ENCODE peak calls at places on chromosomes 5 and 9, in eight cellular contexts. One of them, this sample, is unnamed.
A peak's percentile ranks its signal among the peaks of the same experiment; 100 is the strongest.

GRCh38 chr9:135343733-135344522 is 135.7 kb upstream of the PPP1R26 start:
- DNase-seq in heart left ventricle: peak; percentile 57
- DNase-seq in epithelial cell of esophagus: no peak
- DNase-seq in HCT116: peak; percentile 10
- DNase-seq in Peyer's patch: peak; percentile 75
- DNase-seq in fibroblast of villous mesenchyme: peak; percentile 20
- DNase-seq in neural crest cell: peak; percentile 86
- DNase-seq in A549: peak; percentile 34
- DNase-seq in this sample: peak; percentile 35

GRCh38 chr5:148931453-148932057 is 105.1 kb downstream of the ADRB2 start:
- DNase-seq in A549: no peak
- DNase-seq in fibroblast of villous mesenchyme: no peak
- DNase-seq in epithelial cell of esophagus: no peak
- DNase-seq in Peyer's patch: no peak
- DNase-seq in heart left ventricle: no peak
- DNase-seq in HCT116: no peak
- DNase-seq in neural crest cell: no peak
- DNase-seq in this sample: no peak

GRCh38 chr5:100834519-100834918 is 68.6 kb downstream of the ST8SIA4 start:
- DNase-seq in fibroblast of villous mesenchyme: no peak
- DNase-seq in HCT116: no peak
- DNase-seq in neural crest cell: no peak
- DNase-seq in Peyer's patch: no peak
- DNase-seq in A549: no peak
- DNase-seq in epithelial cell of esophagus: no peak
- DNase-seq in heart left ventricle: no peak
- DNase-seq in this sample: no peak

GRCh38 chr5:179294891-179295777 is 50.1 kb downstream of the ADAMTS2 start:
- DNase-seq in neural crest cell: no peak
- DNase-seq in A549: no peak
- DNase-seq in epithelial cell of esophagus: no peak
- DNase-seq in HCT116: no peak
- DNase-seq in heart left ventricle: peak; percentile 79
- DNase-seq in Peyer's patch: peak; percentile 36
- DNase-seq in fibroblast of villous mesenchyme: no peak
- DNase-seq in this sample: no peak

GRCh38 chr5:151213803-151214613 is 9.9 kb downstream of the CCDC69 start:
- DNase-seq in A549: no peak
- DNase-seq in neural crest cell: no peak
- DNase-seq in Peyer's patch: no peak
- DNase-seq in heart left ventricle: peak; percentile 91
- DNase-seq in epithelial cell of esophagus: peak; percentile 54
- DNase-seq in HCT116: no peak
- DNase-seq in fibroblast of villous mesenchyme: peak; percentile 87
- DNase-seq in this sample: peak; percentile 77

GRCh38 chr5:59583810-59584562 is 309.5 kb downstream of the PDE4D start:
- DNase-seq in neural crest cell: no peak
- DNase-seq in fibroblast of villous mesenchyme: peak; percentile 14
- DNase-seq in HCT116: no peak
- DNase-seq in Peyer's patch: no peak
- DNase-seq in heart left ventricle: no peak
- DNase-seq in epithelial cell of esophagus: peak; percentile 32
- DNase-seq in A549: peak; percentile 68
- DNase-seq in this sample: no peak

GRCh38 chr5:28926422-28926821 is 1888.0 kb upstream of the CDH9 start:
- DNase-seq in A549: no peak
- DNase-seq in epithelial cell of esophagus: no peak
- DNase-seq in heart left ventricle: no peak
- DNase-seq in Peyer's patch: no peak
- DNase-seq in HCT116: no peak
- DNase-seq in fibroblast of villous mesenchyme: no peak
- DNase-seq in neural crest cell: no peak
- DNase-seq in this sample: no peak

GRCh38 chr5:129749101-129749500 is 1.2 kb downstream of the MINAR2 start:
- DNase-seq in neural crest cell: no peak
- DNase-seq in A549: no peak
- DNase-seq in fibroblast of villous mesenchyme: peak; percentile 46
- DNase-seq in Peyer's patch: no peak
- DNase-seq in heart left ventricle: no peak
- DNase-seq in epithelial cell of esophagus: no peak
- DNase-seq in HCT116: no peak
- DNase-seq in this sample: no peak

GRCh38 chr5:16901038-16901644 is 34.9 kb downstream of the MYO10 start:
- DNase-seq in HCT116: no peak
- DNase-seq in heart left ventricle: no peak
- DNase-seq in Peyer's patch: no peak
- DNase-seq in epithelial cell of esophagus: no peak
- DNase-seq in fibroblast of villous mesenchyme: no peak
- DNase-seq in A549: no peak
- DNase-seq in neural crest cell: no peak
- DNase-seq in this sample: no peak

GRCh38 chr9:16085167-16085718 is 532.4 kb downstream of the CCDC171 start:
- DNase-seq in neural crest cell: no peak
- DNase-seq in heart left ventricle: no peak
- DNase-seq in A549: no peak
- DNase-seq in HCT116: no peak
- DNase-seq in Peyer's patch: no peak
- DNase-seq in fibroblast of villous mesenchyme: no peak
- DNase-seq in epithelial cell of esophagus: no peak
- DNase-seq in this sample: no peak

GRCh38 chr9:35357116-35357515 is 132.8 kb upstream of the RUSC2 start:
- DNase-seq in fibroblast of villous mesenchyme: no peak
- DNase-seq in epithelial cell of esophagus: no peak
- DNase-seq in A549: no peak
- DNase-seq in heart left ventricle: no peak
- DNase-seq in HCT116: no peak
- DNase-seq in Peyer's patch: no peak
- DNase-seq in neural crest cell: no peak
- DNase-seq in this sample: no peak

GRCh38 chr5:97534166-97534565 is 351.1 kb upstream of the RIOK2 start:
- DNase-seq in Peyer's patch: no peak
- DNase-seq in A549: peak; percentile 56
- DNase-seq in epithelial cell of esophagus: peak; percentile 91
- DNase-seq in fibroblast of villous mesenchyme: peak; percentile 93
- DNase-seq in neural crest cell: peak; percentile 14
- DNase-seq in heart left ventricle: no peak
- DNase-seq in HCT116: peak; percentile 51
- DNase-seq in this sample: no peak
- TF ChIP-seq CTCF in Peyer's patch: peak; percentile 61
- TF ChIP-seq CTCF in A549: peak; percentile 44
- TF ChIP-seq CTCF in epithelial cell of esophagus: peak; percentile 72
- TF ChIP-seq CTCF in fibroblast of villous mesenchyme: peak; percentile 69
- TF ChIP-seq CTCF in neural crest cell: peak; percentile 76
- TF ChIP-seq CTCF in heart left ventricle: peak; percentile 67
- TF ChIP-seq CTCF in HCT116: peak; percentile 77
- TF ChIP-seq CTCF in this sample: peak; percentile 42

GRCh38 chr5:946720-947625 is 54.3 kb downstream of the TRIP13 start:
- DNase-seq in fibroblast of villous mesenchyme: no peak
- DNase-seq in Peyer's patch: peak; percentile 37
- DNase-seq in neural crest cell: no peak
- DNase-seq in heart left ventricle: no peak
- DNase-seq in HCT116: no peak
- DNase-seq in A549: no peak
- DNase-seq in epithelial cell of esophagus: no peak
- DNase-seq in this sample: no peak

GRCh38 chr5:945691-946541 is 53.2 kb downstream of the TRIP13 start:
- DNase-seq in Peyer's patch: peak; percentile 48
- DNase-seq in neural crest cell: no peak
- DNase-seq in HCT116: no peak
- DNase-seq in fibroblast of villous mesenchyme: no peak
- DNase-seq in epithelial cell of esophagus: no peak
- DNase-seq in A549: no peak
- DNase-seq in heart left ventricle: no peak
- DNase-seq in this sample: no peak

GRCh38 chr5:948472-949274 is 56.0 kb downstream of the TRIP13 start:
- DNase-seq in neural crest cell: no peak
- DNase-seq in epithelial cell of esophagus: no peak
- DNase-seq in heart left ventricle: no peak
- DNase-seq in fibroblast of villous mesenchyme: no peak
- DNase-seq in HCT116: no peak
- DNase-seq in Peyer's patch: no peak
- DNase-seq in A549: no peak
- DNase-seq in this sample: no peak

GRCh38 chr5:949275-949543 is 56.5 kb downstream of the TRIP13 start:
- DNase-seq in heart left ventricle: no peak
- DNase-seq in A549: no peak
- DNase-seq in Peyer's patch: no peak
- DNase-seq in epithelial cell of esophagus: no peak
- DNase-seq in neural crest cell: no peak
- DNase-seq in fibroblast of villous mesenchyme: no peak
- DNase-seq in HCT116: no peak
- DNase-seq in this sample: no peak

DNA sequence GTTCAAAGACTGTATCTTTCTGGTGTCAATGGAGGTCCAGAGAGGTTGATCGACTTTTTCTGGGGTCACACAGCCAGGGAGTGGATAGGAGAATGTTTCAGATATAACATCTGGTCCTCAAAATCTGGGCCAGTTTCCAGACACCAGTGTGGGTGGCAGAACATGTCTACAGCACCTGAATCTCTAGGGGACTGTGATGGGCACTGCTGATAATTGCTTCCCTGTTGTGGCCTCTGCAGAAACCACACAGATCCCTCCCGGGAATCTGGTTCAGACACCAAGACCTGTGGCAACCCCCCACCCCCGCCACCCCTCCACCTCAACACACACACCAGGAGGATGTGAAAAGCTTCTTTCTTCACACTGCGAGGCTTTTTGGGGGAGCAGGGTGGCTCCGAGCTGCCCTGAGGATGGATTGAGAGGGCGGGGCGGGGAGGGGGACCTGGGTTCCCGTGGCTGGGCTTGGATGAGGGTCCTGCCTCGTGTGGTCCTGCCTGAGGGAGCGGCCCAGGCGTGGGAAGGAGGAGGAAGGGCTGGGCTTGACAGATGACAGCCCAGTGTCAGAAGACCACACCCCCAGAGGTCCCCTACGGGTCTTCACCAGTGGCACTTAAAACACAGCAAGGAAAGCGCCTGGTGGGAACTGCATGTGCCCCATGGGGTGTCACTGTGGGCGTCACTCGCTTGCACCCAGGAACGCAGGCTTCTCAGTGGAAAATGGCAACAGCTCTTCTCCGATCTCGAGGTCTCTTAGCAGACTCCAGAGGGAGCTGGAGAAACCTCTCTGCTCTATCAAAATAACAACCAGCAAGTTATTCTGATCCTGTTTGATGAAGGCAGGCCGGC is 55.2 kb downstream of the TRIP13 start:
- DNase-seq in A549: no peak
- DNase-seq in fibroblast of villous mesenchyme: no peak
- DNase-seq in heart left ventricle: no peak
- DNase-seq in neural crest cell: no peak
- DNase-seq in Peyer's patch: peak; percentile 31
- DNase-seq in epithelial cell of esophagus: no peak
- DNase-seq in HCT116: no peak
- DNase-seq in this sample: no peak
- TF ChIP-seq CTCF in A549: no peak
- TF ChIP-seq CTCF in fibroblast of villous mesenchyme: no peak
- TF ChIP-seq CTCF in heart left ventricle: no peak
- TF ChIP-seq CTCF in neural crest cell: no peak
- TF ChIP-seq CTCF in Peyer's patch: no peak
- TF ChIP-seq CTCF in epithelial cell of esophagus: peak; percentile 9
- TF ChIP-seq CTCF in HCT116: no peak
- TF ChIP-seq CTCF in this sample: no peak

DNA sequence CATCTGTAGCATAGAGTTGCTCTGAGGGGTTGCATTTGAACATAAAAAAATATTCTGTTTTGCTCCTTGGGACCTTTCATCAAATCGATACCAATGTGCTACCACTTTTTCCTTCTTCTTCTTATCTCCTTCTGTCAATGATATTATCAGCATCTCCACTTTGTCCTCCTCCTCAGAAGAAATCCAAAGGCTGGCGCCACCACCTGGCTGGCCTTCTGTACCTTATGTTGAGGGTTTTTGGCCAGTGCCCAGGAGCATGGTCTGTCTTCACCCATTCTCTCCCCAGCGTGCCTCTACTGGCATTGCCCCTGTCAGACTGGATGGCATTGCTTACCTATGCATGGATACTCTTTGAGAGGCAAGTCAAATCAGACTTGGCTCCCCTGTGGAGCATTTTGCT is 167.2 kb downstream of the CFAP90 start:
- DNase-seq in epithelial cell of esophagus: no peak
- DNase-seq in Peyer's patch: no peak
- DNase-seq in A549: no peak
- DNase-seq in heart left ventricle: no peak
- DNase-seq in neural crest cell: no peak
- DNase-seq in fibroblast of villous mesenchyme: no peak
- DNase-seq in HCT116: no peak
- DNase-seq in this sample: no peak
- TF ChIP-seq CTCF in epithelial cell of esophagus: no peak
- TF ChIP-seq CTCF in Peyer's patch: no peak
- TF ChIP-seq CTCF in A549: no peak
- TF ChIP-seq CTCF in heart left ventricle: no peak
- TF ChIP-seq CTCF in neural crest cell: no peak
- TF ChIP-seq CTCF in fibroblast of villous mesenchyme: no peak
- TF ChIP-seq CTCF in HCT116: no peak
- TF ChIP-seq CTCF in this sample: no peak

GRCh38 chr5:172940242-172941066 is 18.8 kb upstream of the RPL26L1 start:
- DNase-seq in epithelial cell of esophagus: no peak
- DNase-seq in fibroblast of villous mesenchyme: no peak
- DNase-seq in Peyer's patch: peak; percentile 14
- DNase-seq in HCT116: no peak
- DNase-seq in heart left ventricle: no peak
- DNase-seq in neural crest cell: no peak
- DNase-seq in A549: no peak
- DNase-seq in this sample: no peak

GRCh38 chr5:172939561-172939960 is 19.7 kb upstream of the RPL26L1 start:
- DNase-seq in HCT116: no peak
- DNase-seq in Peyer's patch: peak; percentile 18
- DNase-seq in epithelial cell of esophagus: no peak
- DNase-seq in heart left ventricle: no peak
- DNase-seq in fibroblast of villous mesenchyme: no peak
- DNase-seq in neural crest cell: peak; percentile 39
- DNase-seq in A549: no peak
- DNase-seq in this sample: no peak

GRCh38 chr5:172936441-172936840 is 22.8 kb upstream of the RPL26L1 start:
- DNase-seq in Peyer's patch: no peak
- DNase-seq in epithelial cell of esophagus: no peak
- DNase-seq in neural crest cell: no peak
- DNase-seq in fibroblast of villous mesenchyme: no peak
- DNase-seq in heart left ventricle: no peak
- DNase-seq in A549: no peak
- DNase-seq in HCT116: no peak
- DNase-seq in this sample: no peak

GRCh38 chr5:172941067-172941516 is 18.1 kb upstream of the RPL26L1 start:
- DNase-seq in Peyer's patch: no peak
- DNase-seq in neural crest cell: no peak
- DNase-seq in heart left ventricle: no peak
- DNase-seq in epithelial cell of esophagus: no peak
- DNase-seq in HCT116: no peak
- DNase-seq in A549: no peak
- DNase-seq in fibroblast of villous mesenchyme: no peak
- DNase-seq in this sample: no peak

DNA sequence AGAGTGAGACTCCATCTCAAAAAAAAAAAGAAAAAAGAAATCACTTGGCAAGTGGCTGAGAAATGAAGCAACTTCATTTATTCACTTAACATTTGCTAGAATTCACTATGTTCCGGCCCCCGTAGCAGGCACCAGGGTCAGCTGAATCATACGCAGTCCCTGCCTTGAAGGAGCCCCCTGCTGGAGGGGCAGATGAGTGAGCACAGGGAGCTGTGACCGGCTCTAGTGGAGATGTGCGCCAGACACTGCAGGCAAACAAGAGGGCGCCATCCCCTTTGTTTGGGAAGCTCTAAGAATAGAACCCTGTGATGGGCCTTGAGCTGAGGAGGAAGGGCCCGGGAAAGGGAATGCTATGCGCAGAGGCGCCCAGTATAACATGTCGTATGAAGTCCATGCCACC is 20.2 kb upstream of the RPL26L1 start:
- DNase-seq in Peyer's patch: peak; percentile 42
- DNase-seq in A549: peak; percentile 77
- DNase-seq in HCT116: peak; percentile 26
- DNase-seq in neural crest cell: peak; percentile 12
- DNase-seq in epithelial cell of esophagus: peak; percentile 39
- DNase-seq in fibroblast of villous mesenchyme: no peak
- DNase-seq in heart left ventricle: no peak
- DNase-seq in this sample: no peak
- TF ChIP-seq CTCF in Peyer's patch: peak; percentile 13
- TF ChIP-seq CTCF in A549: peak; percentile 35
- TF ChIP-seq CTCF in HCT116: peak; percentile 95
- TF ChIP-seq CTCF in neural crest cell: peak; percentile 36
- TF ChIP-seq CTCF in epithelial cell of esophagus: peak; percentile 38
- TF ChIP-seq CTCF in fibroblast of villous mesenchyme: peak; percentile 40
- TF ChIP-seq CTCF in heart left ventricle: peak; percentile 39
- TF ChIP-seq CTCF in this sample: no peak